ENCODE peak calls at places on chromosomes 3 and 15, in ten cellular contexts. J is spleen, A is epithelial cell of esophagus, P is cardiac fibroblast, W is AG10803, V is hepatocyte, N is testis, H is Peyer's patch, K is body of pancreas, S is brain microvascular endothelial cell. B is an unnamed sample.

GRCh38 chr3:122123885-122124284 is 59.6 kb upstream of the CASR start:
- DNase-seq in V (no peak), S (no peak), A (peak; percentile 49), J (no peak), P (no peak), W (no peak), H (no peak), K (no peak), N (no peak), B (no peak)

GRCh38 chr15:40333922-40334492 is 6.7 kb downstream of the CCDC9B start:
- DNase-seq in H (peak; percentile 51), J (peak; percentile 87), N (peak; percentile 50), S (peak; percentile 84), W (peak; percentile 56), P (peak; percentile 88), K (peak; percentile 25), V (peak; percentile 75), A (peak; percentile 72), B (peak; percentile 64)

GRCh38 chr3:49841126-49841525 is 15.2 kb downstream of the TRAIP start:
- DNase-seq in K (no peak), N (peak; percentile 26), P (peak; percentile 29), S (no peak), V (peak; percentile 8), H (no peak), W (no peak), J (no peak), A (peak; percentile 38), B (no peak)

GRCh38 chr15:56207711-56208110 is 36.0 kb downstream of the RFX7 start:
- DNase-seq in P (no peak), A (no peak), V (no peak), H (no peak), J (no peak), K (no peak), N (no peak), W (no peak), S (no peak), B (no peak)

GRCh38 chr3:194984624-194985023 is 286.3 kb downstream of the XXYLT1 start:
- DNase-seq in V (peak; percentile 43), J (no peak), H (peak; percentile 65), P (no peak), K (no peak), S (no peak), W (no peak), N (no peak), A (no peak), B (no peak)

GRCh38 chr15:40323953-40324937 is 753 bp downstream of the INAFM2 start:
- DNase-seq in J (peak; percentile 90), H (no peak), S (no peak), P (no peak), A (no peak), N (peak; percentile 51), V (no peak), K (peak; percentile 45), W (no peak), B (no peak)

GRCh38 chr3:173397161-173398110 is at the start of gene NLGN1:
- DNase-seq in H (peak; percentile 57), K (peak; percentile 55), P (peak; percentile 65), N (peak; percentile 80), V (peak; percentile 88), S (peak; percentile 54), A (peak; percentile 42), J (peak; percentile 71), W (peak; percentile 83), B (no peak)

GRCh38 chr3:10437272-10437994 is 68.0 kb downstream of the ATP2B2 start:
- DNase-seq in V (no peak), N (no peak), A (peak; percentile 71), K (no peak), W (peak; percentile 35), P (peak; percentile 63), S (peak; percentile 78), J (peak; percentile 82), H (no peak), B (peak; percentile 56)

GRCh38 chr15:55835866-55836265 is 92.9 kb upstream of the PRTG start:
- DNase-seq in P (no peak), W (no peak), K (no peak), H (no peak), A (no peak), V (no peak), S (no peak), J (no peak), N (no peak), B (no peak)

GRCh38 chr15:66873856-66874255 is 171.8 kb downstream of the SMAD6 start:
- DNase-seq in N (peak; percentile 10), A (no peak), H (no peak), S (no peak), V (no peak), P (no peak), W (no peak), K (no peak), J (no peak), B (no peak)

GRCh38 chr15:64969401-64969800 is 20.3 kb downstream of the SPG21 start:
- DNase-seq in S (no peak), K (no peak), H (no peak), A (no peak), J (no peak), N (no peak), P (no peak), V (no peak), W (no peak), B (no peak)

GRCh38 chr3:12139111-12139511 is 19.6 kb downstream of the TIMP4 start:
- DNase-seq in J (no peak), P (peak; percentile 83), N (peak; percentile 43), A (peak; percentile 47), H (no peak), V (peak; percentile 66), S (peak; percentile 73), W (peak; percentile 54), K (no peak), B (no peak)

GRCh38 chr3:177565981-177566380 is 368.7 kb upstream of the TBL1XR1 start:
- DNase-seq in N (no peak), J (no peak), K (no peak), P (no peak), H (no peak), V (no peak), A (peak; percentile 69), S (no peak), W (no peak), B (no peak)

GRCh38 chr3:95711789-95712188 is 1102.6 kb upstream of the EPHA6 start:
- DNase-seq in J (no peak), H (no peak), V (no peak), W (no peak), A (no peak), S (no peak), K (no peak), P (no peak), N (no peak), B (no peak)

GRCh38 chr3:52198643-52199608 is 966 bp downstream of the ALAS1 start:
- DNase-seq in H (peak; percentile 41), J (no peak), S (no peak), K (no peak), P (no peak), V (no peak), N (no peak), A (no peak), W (no peak), B (no peak)

GRCh38 chr15:92077353-92078080 is 224.0 kb downstream of the SLCO3A1 start:
- DNase-seq in K (peak; percentile 69), A (peak; percentile 80), W (peak; percentile 58), N (peak; percentile 89), J (no peak), H (peak; percentile 65), V (peak; percentile 85), P (peak; percentile 78), S (peak; percentile 60), B (no peak)

DNA sequence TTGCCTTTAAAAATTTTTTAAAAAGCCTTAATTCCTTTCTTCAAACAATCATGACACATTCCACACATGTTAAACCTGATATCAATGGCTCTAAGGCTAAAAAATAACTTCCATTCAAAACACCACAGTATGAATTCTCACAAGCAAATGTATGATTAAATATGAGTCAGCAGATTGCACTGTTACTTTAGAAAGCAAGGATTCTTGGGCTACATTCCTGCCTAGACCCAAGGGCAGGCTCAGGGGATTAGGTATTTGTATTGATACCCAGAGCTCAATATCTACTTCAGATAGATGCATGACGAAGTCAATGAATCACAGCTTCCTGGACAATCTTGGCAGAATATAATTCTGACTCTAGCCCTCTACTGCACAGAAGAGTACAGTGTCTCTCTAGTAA is 65.7 kb downstream of the RARB start:
- DNase-seq in S (peak; percentile 98), H (no peak), W (peak; percentile 62), K (no peak), J (no peak), P (peak; percentile 95), A (peak; percentile 40), N (no peak), V (no peak), B (peak; percentile 89)
- H3K4me3 ChIP-seq in S (no peak overlapping the region), H (no peak overlapping the region), W (no peak overlapping the region), K (no peak overlapping the region), J (no peak overlapping the region), P (no peak overlapping the region), A (no peak overlapping the region), N (no peak overlapping the region), V (no peak overlapping the region), B (no peak overlapping the region)

DNA sequence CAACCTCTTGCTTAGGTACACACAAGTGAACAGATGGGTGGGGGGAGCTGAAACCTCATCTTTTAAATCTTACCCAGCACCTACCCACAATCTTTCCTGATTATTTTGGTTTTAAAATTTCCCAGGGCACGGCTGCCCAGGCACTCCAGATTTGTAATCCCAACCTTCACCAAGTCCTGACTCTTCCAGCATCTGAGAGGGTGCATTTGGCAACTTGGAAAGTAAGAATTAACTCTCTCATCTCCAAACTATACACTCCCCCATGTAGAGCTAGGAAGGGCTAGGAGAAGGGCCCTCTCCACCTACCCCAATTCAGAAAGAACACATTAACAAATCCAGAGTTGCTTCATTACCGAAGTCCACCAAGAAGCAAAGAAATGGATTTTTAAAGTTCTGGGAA is 41.7 kb upstream of the PRICKLE2 start:
- DNase-seq in K (no peak), J (no peak), W (no peak), A (peak; percentile 7), V (no peak), S (no peak), N (no peak), P (peak; percentile 49), H (no peak), B (no peak)
- H3K4me3 ChIP-seq in K (no peak overlapping the region), J (peak overlapping the region; percentile 26), W (peak overlapping the region; percentile 71), A (peak overlapping the region; percentile 67), V (peak overlapping the region; percentile 38), S (peak overlapping the region; percentile 83), N (peak overlapping the region; percentile 65), P (peak overlapping the region; percentile 75), H (peak overlapping the region; percentile 58), B (peak overlapping the region; percentile 75)

GRCh38 chr3:119810018-119810435 is 28.1 kb downstream of the NR1I2 start:
- DNase-seq in A (peak; percentile 45), K (peak; percentile 42), P (peak; percentile 29), V (peak; percentile 23), S (peak; percentile 9), H (no peak), N (peak; percentile 49), J (peak; percentile 89), W (peak; percentile 27), B (no peak)
- H3K4me3 ChIP-seq in A (peak overlapping the region; percentile 42), K (peak overlapping the region; percentile 25), P (peak overlapping the region; percentile 47), V (no peak overlapping the region), S (peak overlapping the region; percentile 55), H (peak overlapping the region; percentile 56), N (peak overlapping the region; percentile 66), J (peak overlapping the region; percentile 47), W (peak overlapping the region; percentile 58), B (peak overlapping the region; percentile 42)

DNA sequence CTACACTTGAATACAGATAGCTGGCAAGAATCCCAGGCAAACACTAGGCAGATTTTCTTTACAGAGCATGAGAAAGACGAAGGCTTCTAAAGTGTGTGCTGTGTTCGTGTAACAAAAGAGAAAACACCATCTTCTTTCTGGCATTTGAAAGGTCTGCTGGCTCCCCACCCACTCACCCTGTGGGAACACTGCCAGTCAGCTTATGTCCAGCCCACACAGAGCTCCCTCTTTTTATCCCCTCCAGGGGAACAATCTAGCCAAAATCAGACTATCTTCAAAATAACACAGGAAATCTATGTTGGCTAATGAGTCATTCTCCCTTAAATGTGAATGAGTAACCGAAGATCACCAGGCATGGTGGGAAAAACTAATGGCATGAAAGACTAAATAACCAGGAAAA is 45.6 kb upstream of the PAQR5 start:
- DNase-seq in J (no peak), K (no peak), N (no peak), V (peak; percentile 16), P (peak; percentile 77), S (peak; percentile 80), W (peak; percentile 57), A (peak; percentile 62), H (no peak), B (peak; percentile 84)
- H3K4me3 ChIP-seq in J (no peak overlapping the region), K (no peak overlapping the region), N (no peak overlapping the region), V (no peak overlapping the region), P (no peak overlapping the region), S (no peak overlapping the region), W (no peak overlapping the region), A (no peak overlapping the region), H (no peak overlapping the region), B (no peak overlapping the region)